ENCODE peak calls at places on chromosome 5, in ten cellular contexts. D is ovary, S is D341Med, F is RPMI7951, B is T follicular helper cell, R is prostate gland, Y is GM12865, I is lower leg skin, L is stromal cell of bone marrow, U is SK-MEL-5. P is an unnamed sample.

GRCh38 chr5:4511996-4512656 is 628.0 kb upstream of the ADAMTS16 start:
- DNase-seq in B (no peak), U (peak), L (no peak), D (no peak), I (peak), R (peak), S (peak), Y (no peak), F (no peak), P (no peak)

GRCh38 chr5:172149073-172149472 is 39.0 kb downstream of the STK10 start:
- DNase-seq in D (no peak), R (no peak), I (no peak), U (no peak), S (no peak), F (no peak), B (no peak), L (no peak), Y (no peak), P (no peak)

GRCh38 chr5:159788835-159789331 is 127.4 kb upstream of the ADRA1B start:
- DNase-seq in I (no peak), B (no peak), R (no peak), D (peak), F (no peak), U (no peak), S (no peak), L (no peak), Y (no peak), P (no peak)

GRCh38 chr5:64015824-64016223 is 53.6 kb upstream of the HTR1A start:
- DNase-seq in Y (no peak), I (no peak), S (no peak), F (no peak), U (no peak), D (no peak), B (no peak), R (no peak), L (no peak), P (no peak)

GRCh38 chr5:69238760-69239251 is 4.1 kb downstream of the CDK7 start:
- DNase-seq in I (no peak), Y (no peak), B (no peak), L (no peak), F (peak), U (no peak), S (no peak), R (no peak), D (no peak), P (no peak)

GRCh38 chr5:134506054-134507039 is 19.1 kb upstream of the JADE2 start:
- DNase-seq in I (no peak), R (peak), F (peak), D (peak), S (no peak), U (no peak), Y (no peak), B (no peak), L (no peak), P (no peak)

GRCh38 chr5:63233906-63234305 is 655.3 kb downstream of the LRRC70 start:
- DNase-seq in B (no peak), S (no peak), F (no peak), D (no peak), U (peak), Y (no peak), R (no peak), I (no peak), L (peak), P (no peak)

GRCh38 chr5:154470172-154470571 is 7.9 kb downstream of the HAND1 start:
- DNase-seq in D (no peak), B (no peak), Y (no peak), U (no peak), I (no peak), L (no peak), S (no peak), R (no peak), F (no peak), P (no peak)

GRCh38 chr5:33984671-33985124 is at the start of gene SLC45A2:
- DNase-seq in B (no peak), Y (no peak), S (no peak), L (no peak), F (peak), R (no peak), D (no peak), U (peak), I (no peak), P (no peak)

GRCh38 chr5:111278824-111279504 is 54.8 kb downstream of the CAMK4 start:
- DNase-seq in B (peak), U (peak), S (peak), F (peak), Y (peak), I (peak), R (peak), L (no peak), D (no peak), P (peak)